ENCODE peak calls at places on chromosome 10, in seven cellular contexts. One of them, this sample, is unnamed.
A peak's percentile ranks its signal among the peaks of the same experiment; 100 is the strongest.

GRCh38 chr10:77530011-77530410 is 107.6 kb downstream of the KCNMA1 start:
- DNase-seq in DND-41: no peak
- DNase-seq in keratinocyte: no peak
- DNase-seq in GM23248: no peak
- DNase-seq in SK-N-SH: no peak
- DNase-seq in PC-3: peak; percentile 50
- DNase-seq in neuronal stem cell: no peak
- DNase-seq in this sample: no peak

GRCh38 chr10:132062181-132062515 is 3.6 kb upstream of the JAKMIP3 start:
- DNase-seq in DND-41: no peak
- DNase-seq in keratinocyte: no peak
- DNase-seq in GM23248: no peak
- DNase-seq in SK-N-SH: no peak
- DNase-seq in PC-3: no peak
- DNase-seq in neuronal stem cell: no peak
- DNase-seq in this sample: no peak

GRCh38 chr10:1126461-1126860 is 70.3 kb downstream of the WDR37 start:
- DNase-seq in DND-41: no peak
- DNase-seq in keratinocyte: no peak
- DNase-seq in GM23248: no peak
- DNase-seq in SK-N-SH: no peak
- DNase-seq in PC-3: no peak
- DNase-seq in neuronal stem cell: no peak
- DNase-seq in this sample: no peak

GRCh38 chr10:24479806-24480205 is 243.9 kb downstream of the ARHGAP21 start:
- DNase-seq in DND-41: no peak
- DNase-seq in keratinocyte: no peak
- DNase-seq in GM23248: no peak
- DNase-seq in SK-N-SH: no peak
- DNase-seq in PC-3: no peak
- DNase-seq in neuronal stem cell: no peak
- DNase-seq in this sample: no peak

GRCh38 chr10:43380610-43381222 is 9.3 kb downstream of the FXYD4 start:
- DNase-seq in DND-41: no peak
- DNase-seq in keratinocyte: no peak
- DNase-seq in GM23248: peak; percentile 50
- DNase-seq in SK-N-SH: peak; percentile 30
- DNase-seq in PC-3: peak; percentile 43
- DNase-seq in neuronal stem cell: no peak
- DNase-seq in this sample: no peak

GRCh38 chr10:119250641-119251314 is 43.4 kb downstream of the GRK5 start:
- DNase-seq in DND-41: no peak
- DNase-seq in keratinocyte: no peak
- DNase-seq in GM23248: peak; percentile 93
- DNase-seq in SK-N-SH: no peak
- DNase-seq in PC-3: peak; percentile 81
- DNase-seq in neuronal stem cell: no peak
- DNase-seq in this sample: no peak

GRCh38 chr10:43067391-43068135 is 9.3 kb upstream of the RET start:
- DNase-seq in DND-41: no peak
- DNase-seq in keratinocyte: no peak
- DNase-seq in GM23248: no peak
- DNase-seq in SK-N-SH: no peak
- DNase-seq in PC-3: no peak
- DNase-seq in neuronal stem cell: no peak
- DNase-seq in this sample: peak; percentile 64

GRCh38 chr10:4902571-4903011 is 60.6 kb upstream of the AKR1C1 start:
- DNase-seq in DND-41: no peak
- DNase-seq in keratinocyte: no peak
- DNase-seq in GM23248: peak; percentile 26
- DNase-seq in SK-N-SH: no peak
- DNase-seq in PC-3: no peak
- DNase-seq in neuronal stem cell: no peak
- DNase-seq in this sample: no peak

GRCh38 chr10:34916368-34916767 is 101.3 kb upstream of the PARD3 start:
- DNase-seq in DND-41: no peak
- DNase-seq in keratinocyte: peak; percentile 54
- DNase-seq in GM23248: peak; percentile 92
- DNase-seq in SK-N-SH: no peak
- DNase-seq in PC-3: peak; percentile 62
- DNase-seq in neuronal stem cell: no peak
- DNase-seq in this sample: no peak

GRCh38 chr10:71889388-71889987 is 38.4 kb upstream of the PSAP start:
- DNase-seq in DND-41: no peak
- DNase-seq in keratinocyte: no peak
- DNase-seq in GM23248: peak; percentile 23
- DNase-seq in SK-N-SH: no peak
- DNase-seq in PC-3: peak; percentile 10
- DNase-seq in neuronal stem cell: no peak
- DNase-seq in this sample: no peak

GRCh38 chr10:46547881-46548780 is 8.3 kb downstream of the GPRIN2 start:
- DNase-seq in DND-41: peak; percentile 3
- DNase-seq in keratinocyte: no peak
- DNase-seq in GM23248: peak; percentile 69
- DNase-seq in SK-N-SH: no peak
- DNase-seq in PC-3: peak; percentile 24
- DNase-seq in neuronal stem cell: no peak
- DNase-seq in this sample: peak; percentile 69

GRCh38 chr10:42939237-42939636 is 137.6 kb upstream of the RET start:
- DNase-seq in DND-41: no peak
- DNase-seq in keratinocyte: no peak
- DNase-seq in GM23248: no peak
- DNase-seq in SK-N-SH: peak; percentile 71
- DNase-seq in PC-3: no peak
- DNase-seq in neuronal stem cell: no peak
- DNase-seq in this sample: peak; percentile 39

GRCh38 chr10:79246209-79246581 is 101.1 kb upstream of the PPIF start:
- DNase-seq in DND-41: no peak
- DNase-seq in keratinocyte: no peak
- DNase-seq in GM23248: peak; percentile 84
- DNase-seq in SK-N-SH: no peak
- DNase-seq in PC-3: no peak
- DNase-seq in neuronal stem cell: no peak
- DNase-seq in this sample: peak; percentile 86

GRCh38 chr10:29826801-29827200 is 192.0 kb upstream of the SVIL start:
- DNase-seq in DND-41: no peak
- DNase-seq in keratinocyte: no peak
- DNase-seq in GM23248: no peak
- DNase-seq in SK-N-SH: no peak
- DNase-seq in PC-3: no peak
- DNase-seq in neuronal stem cell: no peak
- DNase-seq in this sample: no peak

GRCh38 chr10:119770928-119771327 is 45.1 kb downstream of the INPP5F start:
- DNase-seq in DND-41: no peak
- DNase-seq in keratinocyte: no peak
- DNase-seq in GM23248: peak; percentile 29
- DNase-seq in SK-N-SH: no peak
- DNase-seq in PC-3: no peak
- DNase-seq in neuronal stem cell: no peak
- DNase-seq in this sample: no peak

GRCh38 chr10:80165173-80165572 is 32.6 kb downstream of the PLAC9 start:
- DNase-seq in DND-41: no peak
- DNase-seq in keratinocyte: no peak
- DNase-seq in GM23248: peak; percentile 57
- DNase-seq in SK-N-SH: no peak
- DNase-seq in PC-3: peak; percentile 93
- DNase-seq in neuronal stem cell: no peak
- DNase-seq in this sample: no peak

GRCh38 chr10:101839421-101840063 is 4.1 kb downstream of the KCNIP2 start:
- DNase-seq in DND-41: peak; percentile 46
- DNase-seq in keratinocyte: no peak
- DNase-seq in GM23248: peak; percentile 65
- DNase-seq in SK-N-SH: peak; percentile 77
- DNase-seq in PC-3: peak; percentile 2
- DNase-seq in neuronal stem cell: no peak
- DNase-seq in this sample: peak; percentile 81

GRCh38 chr10:101839002-101839401 is 4.6 kb downstream of the KCNIP2 start:
- DNase-seq in DND-41: no peak
- DNase-seq in keratinocyte: no peak
- DNase-seq in GM23248: no peak
- DNase-seq in SK-N-SH: no peak
- DNase-seq in PC-3: no peak
- DNase-seq in neuronal stem cell: no peak
- DNase-seq in this sample: no peak

GRCh38 chr10:101841826-101842225 is 1.8 kb downstream of the KCNIP2 start:
- DNase-seq in DND-41: no peak
- DNase-seq in keratinocyte: no peak
- DNase-seq in GM23248: no peak
- DNase-seq in SK-N-SH: peak; percentile 44
- DNase-seq in PC-3: no peak
- DNase-seq in neuronal stem cell: no peak
- DNase-seq in this sample: peak; percentile 30

GRCh38 chr10:101840102-101840684 is 3.4 kb downstream of the KCNIP2 start:
- DNase-seq in DND-41: peak; percentile 27
- DNase-seq in keratinocyte: no peak
- DNase-seq in GM23248: peak; percentile 28
- DNase-seq in SK-N-SH: peak; percentile 36
- DNase-seq in PC-3: no peak
- DNase-seq in neuronal stem cell: no peak
- DNase-seq in this sample: no peak

DNA sequence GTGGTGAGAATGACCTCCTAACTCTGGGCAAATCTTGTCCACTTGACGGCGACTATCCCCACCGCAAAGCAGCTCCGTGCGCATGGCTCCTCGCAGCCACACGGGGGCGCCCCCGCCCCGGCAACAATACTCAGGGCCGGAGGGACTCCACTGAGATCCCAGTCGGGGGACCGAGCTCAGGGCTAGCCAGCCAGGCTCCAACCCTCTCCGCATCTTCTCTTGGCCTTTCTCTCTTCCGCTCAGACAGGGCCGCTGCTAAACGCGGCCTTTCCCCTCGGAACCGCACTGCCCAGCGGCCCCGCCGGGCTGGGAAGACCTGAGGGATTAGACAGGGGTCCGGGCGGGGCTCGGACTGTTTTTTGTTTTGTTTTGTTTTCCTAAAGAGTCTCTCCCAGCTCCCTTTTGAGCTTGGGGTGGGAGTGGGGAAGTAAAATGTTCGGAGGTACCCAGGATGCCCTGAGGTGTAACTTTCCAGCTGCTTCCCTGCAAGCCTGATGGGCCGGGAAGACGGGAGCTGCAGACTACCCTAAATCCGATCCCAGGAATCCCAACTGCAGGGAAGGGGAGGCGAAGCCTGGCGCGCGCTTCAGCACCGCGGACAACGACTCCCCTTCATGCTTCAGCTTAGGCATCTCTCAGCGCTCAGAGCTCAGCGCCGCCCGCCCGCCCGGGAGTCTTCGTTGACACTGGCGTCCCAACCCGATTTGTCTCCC is 2.7 kb downstream of the KCNIP2 start:
- DNase-seq in DND-41: peak; percentile 76
- DNase-seq in keratinocyte: no peak
- DNase-seq in GM23248: peak; percentile 90
- DNase-seq in SK-N-SH: peak; percentile 93
- DNase-seq in PC-3: peak; percentile 85
- DNase-seq in neuronal stem cell: peak; percentile 88
- DNase-seq in this sample: peak; percentile 92
- H3K9ac ChIP-seq in DND-41: no peak overlapping the region
- H3K9ac ChIP-seq in keratinocyte: no peak overlapping the region
- H3K9ac ChIP-seq in GM23248: no peak overlapping the region
- H3K9ac ChIP-seq in SK-N-SH: no peak overlapping the region
- H3K9ac ChIP-seq in PC-3: no peak overlapping the region
- H3K9ac ChIP-seq in neuronal stem cell: no peak overlapping the region
- H3K9ac ChIP-seq in this sample: no peak overlapping the region

DNA sequence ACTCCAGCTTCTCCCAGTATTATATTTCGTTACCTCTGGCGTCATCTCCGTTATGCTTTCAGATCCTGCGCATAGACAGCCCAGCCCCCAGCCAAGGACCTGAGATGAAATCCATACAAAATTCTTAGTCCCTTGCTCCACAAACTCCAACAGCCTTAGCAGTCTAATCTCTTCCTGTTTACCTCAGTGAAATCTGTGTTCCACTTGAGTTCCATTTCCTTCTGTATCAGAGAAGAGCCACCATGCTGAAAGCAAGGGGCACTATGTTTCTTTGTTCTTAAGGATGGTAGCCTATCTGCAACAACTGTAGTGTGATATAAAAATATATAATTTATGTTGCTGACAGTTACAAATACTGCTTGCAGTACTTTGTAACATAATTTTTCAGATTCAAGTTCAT is 59.8 kb downstream of the PTEN start:
- DNase-seq in DND-41: no peak
- DNase-seq in keratinocyte: no peak
- DNase-seq in GM23248: no peak
- DNase-seq in SK-N-SH: no peak
- DNase-seq in PC-3: no peak
- DNase-seq in neuronal stem cell: no peak
- DNase-seq in this sample: no peak
- H3K4me1 ChIP-seq in DND-41: peaks cover 32% of the 10 kb centered on the region
- H3K4me1 ChIP-seq in keratinocyte: no peaks in the 10 kb centered on the region
- H3K4me1 ChIP-seq in GM23248: peaks cover 31% of the 10 kb centered on the region
- H3K4me1 ChIP-seq in SK-N-SH: peaks cover 50% of the 10 kb centered on the region
- H3K4me1 ChIP-seq in PC-3: no peaks in the 10 kb centered on the region
- H3K4me1 ChIP-seq in neuronal stem cell: peaks cover 9% of the 10 kb centered on the region
- H3K4me1 ChIP-seq in this sample: no peaks in the 10 kb centered on the region

DNA sequence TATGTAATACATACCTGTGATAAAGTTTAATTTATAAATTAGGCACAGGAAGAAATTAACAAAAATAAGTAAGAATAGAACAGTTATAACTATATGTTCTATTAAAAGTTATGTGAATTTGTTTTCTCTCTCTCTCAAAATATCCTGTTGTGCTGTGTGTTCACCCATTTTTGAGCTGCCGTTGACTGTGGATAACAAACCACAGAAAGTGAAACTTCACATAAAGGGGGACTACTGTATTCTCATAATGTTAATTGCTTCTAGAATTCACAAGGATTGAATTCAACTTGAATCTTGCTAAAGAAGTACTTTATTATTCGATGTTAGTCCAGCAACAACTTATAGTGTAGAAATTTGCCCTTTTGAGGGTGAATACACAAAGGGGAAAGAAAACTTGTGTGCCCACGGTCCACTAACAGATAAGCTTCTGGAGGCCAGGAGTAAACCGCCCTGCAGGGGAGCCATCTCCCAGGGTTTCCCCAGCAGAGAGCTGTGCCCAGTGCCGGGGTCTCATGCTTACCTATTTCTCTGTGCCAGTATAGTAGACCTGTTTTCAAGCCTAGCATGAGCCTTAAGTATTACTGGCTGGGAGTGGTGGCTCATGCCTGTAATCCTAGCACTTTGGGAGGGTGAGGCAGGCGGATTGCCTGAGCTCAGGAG is 87.1 kb downstream of the KAT6B start:
- DNase-seq in DND-41: peak; percentile 25
- DNase-seq in keratinocyte: no peak
- DNase-seq in GM23248: no peak
- DNase-seq in SK-N-SH: no peak
- DNase-seq in PC-3: no peak
- DNase-seq in neuronal stem cell: no peak
- DNase-seq in this sample: no peak
- H3K27ac ChIP-seq in DND-41: no peak overlapping the region
- H3K27ac ChIP-seq in keratinocyte: no peak overlapping the region
- H3K27ac ChIP-seq in GM23248: no peak overlapping the region
- H3K27ac ChIP-seq in SK-N-SH: no peak overlapping the region
- H3K27ac ChIP-seq in PC-3: no peak overlapping the region
- H3K27ac ChIP-seq in neuronal stem cell: no peak overlapping the region
- H3K27ac ChIP-seq in this sample: no peak overlapping the region

DNA sequence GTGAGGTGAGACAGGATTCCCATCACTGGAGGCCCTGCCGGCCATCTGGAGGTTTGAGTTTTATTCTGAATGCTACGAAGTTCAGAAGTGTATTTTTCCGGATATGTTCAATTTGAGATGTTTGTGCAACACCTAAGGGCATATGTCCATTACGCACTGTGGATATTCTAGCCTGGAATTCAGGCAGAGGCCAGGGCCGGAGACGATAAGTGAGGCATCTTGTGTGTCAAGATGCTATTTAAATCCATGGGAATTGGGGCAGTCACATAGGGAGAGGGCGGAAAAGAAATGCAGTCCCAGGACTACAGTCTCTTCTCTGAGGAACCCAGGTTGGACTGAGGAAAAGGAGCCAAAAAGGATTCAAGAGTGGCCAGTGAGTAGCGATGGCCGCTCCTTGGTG is 1.9 kb upstream of the SUV39H2 start:
- DNase-seq in DND-41: no peak
- DNase-seq in keratinocyte: no peak
- DNase-seq in GM23248: no peak
- DNase-seq in SK-N-SH: no peak
- DNase-seq in PC-3: no peak
- DNase-seq in neuronal stem cell: no peak
- DNase-seq in this sample: no peak
- H3K9ac ChIP-seq in DND-41: peak overlapping the region; percentile 99
- H3K9ac ChIP-seq in keratinocyte: no peak overlapping the region
- H3K9ac ChIP-seq in GM23248: no peak overlapping the region
- H3K9ac ChIP-seq in SK-N-SH: peak overlapping the region; percentile 90
- H3K9ac ChIP-seq in PC-3: no peak overlapping the region
- H3K9ac ChIP-seq in neuronal stem cell: no peak overlapping the region
- H3K9ac ChIP-seq in this sample: no peak overlapping the region